ENCODE peak calls at places on chromosomes 12 and 14, in eight cellular contexts. One of them, this sample, is unnamed.

GRCh38 chr12:21615441-21615840 is 10.8 kb upstream of the GYS2 start:
- DNase-seq in left ventricle myocardium inferior: no peak
- DNase-seq in endothelial cell: no peak
- DNase-seq in foreskin fibroblast: no peak
- DNase-seq in nephron progenitor cell: no peak
- DNase-seq in HT1080: peak
- DNase-seq in GOT3: no peak
- DNase-seq in keratinocyte: no peak
- DNase-seq in this sample: no peak

GRCh38 chr12:109016978-109017377 is 3.9 kb downstream of the SVOP start:
- DNase-seq in left ventricle myocardium inferior: no peak
- DNase-seq in endothelial cell: no peak
- DNase-seq in foreskin fibroblast: no peak
- DNase-seq in nephron progenitor cell: no peak
- DNase-seq in HT1080: no peak
- DNase-seq in GOT3: no peak
- DNase-seq in keratinocyte: no peak
- DNase-seq in this sample: no peak

GRCh38 chr14:75702107-75702506 is 41.1 kb downstream of the TTLL5 start:
- DNase-seq in left ventricle myocardium inferior: no peak
- DNase-seq in endothelial cell: no peak
- DNase-seq in foreskin fibroblast: no peak
- DNase-seq in nephron progenitor cell: no peak
- DNase-seq in HT1080: no peak
- DNase-seq in GOT3: no peak
- DNase-seq in keratinocyte: no peak
- DNase-seq in this sample: no peak

GRCh38 chr14:68982581-68982980 is 3.5 kb upstream of the ACTN1 start:
- DNase-seq in left ventricle myocardium inferior: no peak
- DNase-seq in endothelial cell: no peak
- DNase-seq in foreskin fibroblast: no peak
- DNase-seq in nephron progenitor cell: no peak
- DNase-seq in HT1080: no peak
- DNase-seq in GOT3: no peak
- DNase-seq in keratinocyte: no peak
- DNase-seq in this sample: no peak

GRCh38 chr12:69278814-69279782 is 39.7 kb downstream of the CPSF6 start:
- DNase-seq in left ventricle myocardium inferior: no peak
- DNase-seq in endothelial cell: no peak
- DNase-seq in foreskin fibroblast: no peak
- DNase-seq in nephron progenitor cell: no peak
- DNase-seq in HT1080: no peak
- DNase-seq in GOT3: no peak
- DNase-seq in keratinocyte: no peak
- DNase-seq in this sample: no peak

GRCh38 chr14:31939934-31940333 is 137.2 kb upstream of the ARHGAP5 start:
- DNase-seq in left ventricle myocardium inferior: no peak
- DNase-seq in endothelial cell: no peak
- DNase-seq in foreskin fibroblast: no peak
- DNase-seq in nephron progenitor cell: no peak
- DNase-seq in HT1080: no peak
- DNase-seq in GOT3: no peak
- DNase-seq in keratinocyte: no peak
- DNase-seq in this sample: no peak

GRCh38 chr12:104736307-104736706 is 221.8 kb downstream of the SLC41A2 start:
- DNase-seq in left ventricle myocardium inferior: no peak
- DNase-seq in endothelial cell: no peak
- DNase-seq in foreskin fibroblast: peak
- DNase-seq in nephron progenitor cell: no peak
- DNase-seq in HT1080: no peak
- DNase-seq in GOT3: no peak
- DNase-seq in keratinocyte: no peak
- DNase-seq in this sample: no peak

GRCh38 chr14:32710351-32711102 is 228.2 kb upstream of the NPAS3 start:
- DNase-seq in left ventricle myocardium inferior: no peak
- DNase-seq in endothelial cell: no peak
- DNase-seq in foreskin fibroblast: no peak
- DNase-seq in nephron progenitor cell: no peak
- DNase-seq in HT1080: no peak
- DNase-seq in GOT3: no peak
- DNase-seq in keratinocyte: no peak
- DNase-seq in this sample: no peak

GRCh38 chr14:88411039-88411438 is 25.6 kb downstream of the SPATA7 start:
- DNase-seq in left ventricle myocardium inferior: no peak
- DNase-seq in endothelial cell: no peak
- DNase-seq in foreskin fibroblast: no peak
- DNase-seq in nephron progenitor cell: no peak
- DNase-seq in HT1080: peak
- DNase-seq in GOT3: no peak
- DNase-seq in keratinocyte: no peak
- DNase-seq in this sample: no peak

GRCh38 chr14:99407416-99407815 is 73.2 kb downstream of the SETD3 start:
- DNase-seq in left ventricle myocardium inferior: no peak
- DNase-seq in endothelial cell: no peak
- DNase-seq in foreskin fibroblast: no peak
- DNase-seq in nephron progenitor cell: no peak
- DNase-seq in HT1080: no peak
- DNase-seq in GOT3: no peak
- DNase-seq in keratinocyte: no peak
- DNase-seq in this sample: no peak

GRCh38 chr14:93104961-93105360 is 10.8 kb downstream of the ITPK1 start:
- DNase-seq in left ventricle myocardium inferior: no peak
- DNase-seq in endothelial cell: no peak
- DNase-seq in foreskin fibroblast: no peak
- DNase-seq in nephron progenitor cell: no peak
- DNase-seq in HT1080: no peak
- DNase-seq in GOT3: no peak
- DNase-seq in keratinocyte: no peak
- DNase-seq in this sample: no peak

GRCh38 chr14:61877050-61877390 is 114.8 kb downstream of the SNAPC1 start:
- DNase-seq in left ventricle myocardium inferior: no peak
- DNase-seq in endothelial cell: no peak
- DNase-seq in foreskin fibroblast: no peak
- DNase-seq in nephron progenitor cell: no peak
- DNase-seq in HT1080: no peak
- DNase-seq in GOT3: no peak
- DNase-seq in keratinocyte: no peak
- DNase-seq in this sample: no peak

GRCh38 chr14:52267501-52268190 is at the start of gene PTGDR:
- DNase-seq in left ventricle myocardium inferior: peak
- DNase-seq in endothelial cell: peak
- DNase-seq in foreskin fibroblast: no peak
- DNase-seq in nephron progenitor cell: peak
- DNase-seq in HT1080: no peak
- DNase-seq in GOT3: no peak
- DNase-seq in keratinocyte: no peak
- DNase-seq in this sample: peak

GRCh38 chr12:401235-402126 is at the start of gene CCDC77:
- DNase-seq in left ventricle myocardium inferior: peak
- DNase-seq in endothelial cell: peak
- DNase-seq in foreskin fibroblast: peak
- DNase-seq in nephron progenitor cell: peak
- DNase-seq in HT1080: peak
- DNase-seq in GOT3: no peak
- DNase-seq in keratinocyte: peak
- DNase-seq in this sample: peak

GRCh38 chr14:90538716-90539495 is 142.1 kb downstream of the CALM1 start:
- DNase-seq in left ventricle myocardium inferior: no peak
- DNase-seq in endothelial cell: no peak
- DNase-seq in foreskin fibroblast: no peak
- DNase-seq in nephron progenitor cell: no peak
- DNase-seq in HT1080: no peak
- DNase-seq in GOT3: no peak
- DNase-seq in keratinocyte: no peak
- DNase-seq in this sample: peak

GRCh38 chr12:6912164-6912956 is 2.0 kb upstream of the ENO2 start:
- DNase-seq in left ventricle myocardium inferior: no peak
- DNase-seq in endothelial cell: no peak
- DNase-seq in foreskin fibroblast: no peak
- DNase-seq in nephron progenitor cell: no peak
- DNase-seq in HT1080: no peak
- DNase-seq in GOT3: no peak
- DNase-seq in keratinocyte: no peak
- DNase-seq in this sample: no peak

GRCh38 chr12:57005980-57006808 is at the start of gene ZBTB39:
- DNase-seq in left ventricle myocardium inferior: peak
- DNase-seq in endothelial cell: peak
- DNase-seq in foreskin fibroblast: peak
- DNase-seq in nephron progenitor cell: peak
- DNase-seq in HT1080: no peak
- DNase-seq in GOT3: no peak
- DNase-seq in keratinocyte: no peak
- DNase-seq in this sample: peak

GRCh38 chr12:111225307-111225706 is 143.6 kb downstream of the PHETA1 start:
- DNase-seq in left ventricle myocardium inferior: no peak
- DNase-seq in endothelial cell: no peak
- DNase-seq in foreskin fibroblast: no peak
- DNase-seq in nephron progenitor cell: no peak
- DNase-seq in HT1080: no peak
- DNase-seq in GOT3: no peak
- DNase-seq in keratinocyte: no peak
- DNase-seq in this sample: no peak

GRCh38 chr14:100899841-100900771 is 3.4 kb downstream of the RTL1 start:
- DNase-seq in left ventricle myocardium inferior: no peak
- DNase-seq in endothelial cell: peak
- DNase-seq in foreskin fibroblast: no peak
- DNase-seq in nephron progenitor cell: peak
- DNase-seq in HT1080: no peak
- DNase-seq in GOT3: no peak
- DNase-seq in keratinocyte: no peak
- DNase-seq in this sample: peak

GRCh38 chr12:121475279-121475678 is 75.4 kb downstream of the RNF34 start:
- DNase-seq in left ventricle myocardium inferior: no peak
- DNase-seq in endothelial cell: no peak
- DNase-seq in foreskin fibroblast: no peak
- DNase-seq in nephron progenitor cell: no peak
- DNase-seq in HT1080: no peak
- DNase-seq in GOT3: no peak
- DNase-seq in keratinocyte: no peak
- DNase-seq in this sample: no peak

GRCh38 chr12:121295123-121295745 is 1.3 kb downstream of the CAMKK2 start:
- DNase-seq in left ventricle myocardium inferior: no peak
- DNase-seq in endothelial cell: no peak
- DNase-seq in foreskin fibroblast: no peak
- DNase-seq in nephron progenitor cell: no peak
- DNase-seq in HT1080: no peak
- DNase-seq in GOT3: no peak
- DNase-seq in keratinocyte: no peak
- DNase-seq in this sample: no peak

GRCh38 chr12:70443274-70443673 is 77.2 kb downstream of the KCNMB4 start:
- DNase-seq in left ventricle myocardium inferior: no peak
- DNase-seq in endothelial cell: no peak
- DNase-seq in foreskin fibroblast: no peak
- DNase-seq in nephron progenitor cell: no peak
- DNase-seq in HT1080: peak
- DNase-seq in GOT3: no peak
- DNase-seq in keratinocyte: no peak
- DNase-seq in this sample: no peak

GRCh38 chr14:69351385-69351784 is 46.7 kb downstream of the ERH start:
- DNase-seq in left ventricle myocardium inferior: no peak
- DNase-seq in endothelial cell: no peak
- DNase-seq in foreskin fibroblast: no peak
- DNase-seq in nephron progenitor cell: no peak
- DNase-seq in HT1080: no peak
- DNase-seq in GOT3: no peak
- DNase-seq in keratinocyte: no peak
- DNase-seq in this sample: no peak

GRCh38 chr12:15534322-15534721 is 212.0 kb downstream of the PTPRO start:
- DNase-seq in left ventricle myocardium inferior: no peak
- DNase-seq in endothelial cell: no peak
- DNase-seq in foreskin fibroblast: no peak
- DNase-seq in nephron progenitor cell: no peak
- DNase-seq in HT1080: peak
- DNase-seq in GOT3: no peak
- DNase-seq in keratinocyte: no peak
- DNase-seq in this sample: no peak

GRCh38 chr12:113757223-113758002 is 208.7 kb downstream of the RBM19 start:
- DNase-seq in left ventricle myocardium inferior: no peak
- DNase-seq in endothelial cell: no peak
- DNase-seq in foreskin fibroblast: no peak
- DNase-seq in nephron progenitor cell: no peak
- DNase-seq in HT1080: peak
- DNase-seq in GOT3: no peak
- DNase-seq in keratinocyte: no peak
- DNase-seq in this sample: no peak

GRCh38 chr12:27517961-27518668 is 5.9 kb upstream of the PPFIBP1 start:
- DNase-seq in left ventricle myocardium inferior: no peak
- DNase-seq in endothelial cell: no peak
- DNase-seq in foreskin fibroblast: no peak
- DNase-seq in nephron progenitor cell: no peak
- DNase-seq in HT1080: no peak
- DNase-seq in GOT3: no peak
- DNase-seq in keratinocyte: no peak
- DNase-seq in this sample: no peak

This sample was measured in Peyer's patch.